ENCODE peak calls at places on chromosomes 2 and 18, in six cellular contexts. One of them, this sample, is unnamed.

GRCh38 chr18:50159654-50160046 is 35.3 kb downstream of the MYO5B start:
- DNase-seq in HAP-1: no peak
- DNase-seq in NCI-H2029: no peak
- DNase-seq in T-cell: no peak
- DNase-seq in CD8-positive, alpha-beta memory T cell: no peak
- DNase-seq in cardiac fibroblast: no peak
- DNase-seq in this sample: no peak

GRCh38 chr18:23529597-23529996 is 26.3 kb downstream of the RMC1 start:
- DNase-seq in cardiac fibroblast: no peak
- DNase-seq in NCI-H2029: no peak
- DNase-seq in T-cell: no peak
- DNase-seq in HAP-1: no peak
- DNase-seq in CD8-positive, alpha-beta memory T cell: no peak
- DNase-seq in this sample: no peak

GRCh38 chr2:170817999-170818293 is 1.3 kb downstream of the GAD1 start:
- DNase-seq in NCI-H2029: no peak
- DNase-seq in T-cell: no peak
- DNase-seq in HAP-1: no peak
- DNase-seq in cardiac fibroblast: no peak
- DNase-seq in CD8-positive, alpha-beta memory T cell: no peak
- DNase-seq in this sample: no peak

GRCh38 chr2:196696423-196697073 is 57.0 kb downstream of the CCDC150 start:
- DNase-seq in NCI-H2029: no peak
- DNase-seq in T-cell: no peak
- DNase-seq in cardiac fibroblast: peak; percentile 47
- DNase-seq in CD8-positive, alpha-beta memory T cell: no peak
- DNase-seq in HAP-1: no peak
- DNase-seq in this sample: no peak

GRCh38 chr2:36410681-36411080 is 55.1 kb downstream of the CRIM1 start:
- DNase-seq in cardiac fibroblast: no peak
- DNase-seq in NCI-H2029: no peak
- DNase-seq in HAP-1: no peak
- DNase-seq in T-cell: no peak
- DNase-seq in CD8-positive, alpha-beta memory T cell: no peak
- DNase-seq in this sample: no peak

GRCh38 chr2:189599245-189599644 is 18.7 kb upstream of the SLC40A1 start:
- DNase-seq in CD8-positive, alpha-beta memory T cell: no peak
- DNase-seq in T-cell: no peak
- DNase-seq in NCI-H2029: no peak
- DNase-seq in cardiac fibroblast: no peak
- DNase-seq in HAP-1: no peak
- DNase-seq in this sample: peak; percentile 32

GRCh38 chr2:6723865-6724571 is 141.7 kb downstream of the CMPK2 start:
- DNase-seq in CD8-positive, alpha-beta memory T cell: no peak
- DNase-seq in T-cell: no peak
- DNase-seq in cardiac fibroblast: no peak
- DNase-seq in NCI-H2029: peak; percentile 73
- DNase-seq in HAP-1: no peak
- DNase-seq in this sample: no peak

GRCh38 chr18:1483386-1483785 is 578.7 kb downstream of the ADCYAP1 start:
- DNase-seq in NCI-H2029: no peak
- DNase-seq in cardiac fibroblast: peak; percentile 24
- DNase-seq in HAP-1: no peak
- DNase-seq in T-cell: no peak
- DNase-seq in CD8-positive, alpha-beta memory T cell: no peak
- DNase-seq in this sample: no peak

GRCh38 chr2:131154071-131154531 is 49.0 kb downstream of the PLEKHB2 start:
- DNase-seq in T-cell: peak; percentile 52
- DNase-seq in cardiac fibroblast: peak; percentile 71
- DNase-seq in NCI-H2029: peak; percentile 42
- DNase-seq in HAP-1: peak; percentile 67
- DNase-seq in CD8-positive, alpha-beta memory T cell: peak; percentile 50
- DNase-seq in this sample: peak; percentile 54

GRCh38 chr2:154700142-154700541 is 1.6 kb downstream of the KCNJ3 start:
- DNase-seq in NCI-H2029: no peak
- DNase-seq in HAP-1: no peak
- DNase-seq in cardiac fibroblast: no peak
- DNase-seq in T-cell: no peak
- DNase-seq in CD8-positive, alpha-beta memory T cell: no peak
- DNase-seq in this sample: no peak

GRCh38 chr18:42409005-42409404 is 454.0 kb downstream of the PIK3C3 start:
- DNase-seq in CD8-positive, alpha-beta memory T cell: no peak
- DNase-seq in T-cell: no peak
- DNase-seq in NCI-H2029: no peak
- DNase-seq in cardiac fibroblast: no peak
- DNase-seq in HAP-1: no peak
- DNase-seq in this sample: no peak

GRCh38 chr2:192669505-192670082 is 474.9 kb upstream of the TMEFF2 start:
- DNase-seq in T-cell: no peak
- DNase-seq in cardiac fibroblast: no peak
- DNase-seq in HAP-1: no peak
- DNase-seq in NCI-H2029: no peak
- DNase-seq in CD8-positive, alpha-beta memory T cell: no peak
- DNase-seq in this sample: no peak

GRCh38 chr2:202135111-202135874 is 62.2 kb downstream of the KIAA2012 start:
- DNase-seq in NCI-H2029: no peak
- DNase-seq in HAP-1: no peak
- DNase-seq in CD8-positive, alpha-beta memory T cell: no peak
- DNase-seq in cardiac fibroblast: peak; percentile 99
- DNase-seq in T-cell: no peak
- DNase-seq in this sample: peak; percentile 36

GRCh38 chr2:73418343-73418742 is 32.7 kb downstream of the ALMS1 start:
- DNase-seq in NCI-H2029: no peak
- DNase-seq in HAP-1: no peak
- DNase-seq in T-cell: no peak
- DNase-seq in CD8-positive, alpha-beta memory T cell: no peak
- DNase-seq in cardiac fibroblast: peak; percentile 94
- DNase-seq in this sample: peak; percentile 93

GRCh38 chr2:236730393-236730792 is 160.8 kb downstream of the ACKR3 start:
- DNase-seq in HAP-1: no peak
- DNase-seq in T-cell: no peak
- DNase-seq in NCI-H2029: no peak
- DNase-seq in cardiac fibroblast: no peak
- DNase-seq in CD8-positive, alpha-beta memory T cell: no peak
- DNase-seq in this sample: peak; percentile 86

GRCh38 chr2:153479527-153479926 is 965 bp upstream of the RPRM start:
- DNase-seq in NCI-H2029: no peak
- DNase-seq in T-cell: no peak
- DNase-seq in HAP-1: peak; percentile 72
- DNase-seq in CD8-positive, alpha-beta memory T cell: no peak
- DNase-seq in cardiac fibroblast: no peak
- DNase-seq in this sample: no peak

GRCh38 chr2:95005726-95006125 is 19.8 kb upstream of the MAL start:
- DNase-seq in cardiac fibroblast: no peak
- DNase-seq in CD8-positive, alpha-beta memory T cell: no peak
- DNase-seq in T-cell: no peak
- DNase-seq in HAP-1: no peak
- DNase-seq in NCI-H2029: no peak
- DNase-seq in this sample: no peak

GRCh38 chr2:101142163-101142562 is 9.0 kb downstream of the TBC1D8 start:
- DNase-seq in cardiac fibroblast: no peak
- DNase-seq in CD8-positive, alpha-beta memory T cell: no peak
- DNase-seq in T-cell: no peak
- DNase-seq in HAP-1: no peak
- DNase-seq in NCI-H2029: no peak
- DNase-seq in this sample: no peak

GRCh38 chr2:217077841-217078407 is 218.1 kb upstream of the TNP1 start:
- DNase-seq in HAP-1: no peak
- DNase-seq in CD8-positive, alpha-beta memory T cell: no peak
- DNase-seq in cardiac fibroblast: no peak
- DNase-seq in T-cell: no peak
- DNase-seq in NCI-H2029: no peak
- DNase-seq in this sample: no peak

GRCh38 chr18:477565-477964 is 22.9 kb downstream of the COLEC12 start:
- DNase-seq in T-cell: no peak
- DNase-seq in HAP-1: no peak
- DNase-seq in CD8-positive, alpha-beta memory T cell: no peak
- DNase-seq in cardiac fibroblast: no peak
- DNase-seq in NCI-H2029: no peak
- DNase-seq in this sample: no peak

GRCh38 chr2:73938761-73939352 is 12.2 kb downstream of the DGUOK start:
- DNase-seq in NCI-H2029: no peak
- DNase-seq in CD8-positive, alpha-beta memory T cell: no peak
- DNase-seq in T-cell: no peak
- DNase-seq in HAP-1: no peak
- DNase-seq in cardiac fibroblast: peak; percentile 37
- DNase-seq in this sample: no peak

GRCh38 chr2:46379213-46380037 is 82.2 kb downstream of the EPAS1 start:
- DNase-seq in CD8-positive, alpha-beta memory T cell: no peak
- DNase-seq in HAP-1: no peak
- DNase-seq in NCI-H2029: no peak
- DNase-seq in cardiac fibroblast: peak; percentile 76
- DNase-seq in T-cell: no peak
- DNase-seq in this sample: no peak

GRCh38 chr2:130873700-130874346 is 37.1 kb downstream of the ARHGEF4 start:
- DNase-seq in T-cell: peak; percentile 44
- DNase-seq in cardiac fibroblast: peak; percentile 77
- DNase-seq in CD8-positive, alpha-beta memory T cell: peak; percentile 48
- DNase-seq in HAP-1: peak; percentile 44
- DNase-seq in NCI-H2029: peak; percentile 31
- DNase-seq in this sample: peak; percentile 82

GRCh38 chr2:213232649-213233437 is 51.4 kb upstream of the SPAG16 start:
- DNase-seq in T-cell: peak; percentile 9
- DNase-seq in cardiac fibroblast: peak; percentile 17
- DNase-seq in NCI-H2029: no peak
- DNase-seq in CD8-positive, alpha-beta memory T cell: peak; percentile 16
- DNase-seq in HAP-1: no peak
- DNase-seq in this sample: peak; percentile 23

GRCh38 chr2:232049350-232049749 is 87.8 kb downstream of the DIS3L2 start:
- DNase-seq in cardiac fibroblast: no peak
- DNase-seq in HAP-1: no peak
- DNase-seq in T-cell: no peak
- DNase-seq in NCI-H2029: no peak
- DNase-seq in CD8-positive, alpha-beta memory T cell: no peak
- DNase-seq in this sample: no peak